ENCODE peak calls at places on chromosomes 3 and 15, in four cellular contexts. One of them, this sample, is unnamed.

GRCh38 chr3:125367403-125368230 is 7.5 kb downstream of the ZNF148 start:
- DNase-seq in OCI-LY7: no peak
- DNase-seq in endothelial cell: no peak
- DNase-seq in glutamatergic neuron: no peak
- DNase-seq in this sample: no peak

GRCh38 chr3:4350789-4351163 is 47.6 kb downstream of the SETMAR start:
- DNase-seq in OCI-LY7: peak; percentile 72
- DNase-seq in endothelial cell: peak; percentile 19
- DNase-seq in glutamatergic neuron: no peak
- DNase-seq in this sample: peak; percentile 19

GRCh38 chr3:114128231-114128630 is 50.6 kb downstream of the DRD3 start:
- DNase-seq in OCI-LY7: no peak
- DNase-seq in endothelial cell: no peak
- DNase-seq in glutamatergic neuron: no peak
- DNase-seq in this sample: no peak

GRCh38 chr3:52793702-52794611 is 639 bp upstream of the ITIH3 start:
- DNase-seq in OCI-LY7: no peak
- DNase-seq in endothelial cell: no peak
- DNase-seq in glutamatergic neuron: no peak
- DNase-seq in this sample: no peak

GRCh38 chr3:69993747-69994146 is 5.8 kb upstream of the SAMMSON start:
- DNase-seq in OCI-LY7: no peak
- DNase-seq in endothelial cell: no peak
- DNase-seq in glutamatergic neuron: no peak
- DNase-seq in this sample: no peak

GRCh38 chr15:93152264-93152884 is 63.4 kb upstream of the RGMA start:
- DNase-seq in OCI-LY7: no peak
- DNase-seq in endothelial cell: no peak
- DNase-seq in glutamatergic neuron: no peak
- DNase-seq in this sample: no peak

GRCh38 chr3:118817748-118818165 is 216.9 kb downstream of the IGSF11 start:
- DNase-seq in OCI-LY7: peak; percentile 67
- DNase-seq in endothelial cell: peak; percentile 47
- DNase-seq in glutamatergic neuron: peak; percentile 48
- DNase-seq in this sample: peak; percentile 38

GRCh38 chr15:55110446-55110845 is 86.3 kb downstream of the RSL24D1 start:
- DNase-seq in OCI-LY7: no peak
- DNase-seq in endothelial cell: no peak
- DNase-seq in glutamatergic neuron: no peak
- DNase-seq in this sample: no peak

GRCh38 chr3:192063570-192063969 is 602.6 kb downstream of the PYDC2 start:
- DNase-seq in OCI-LY7: peak; percentile 79
- DNase-seq in endothelial cell: no peak
- DNase-seq in glutamatergic neuron: no peak
- DNase-seq in this sample: peak; percentile 4

GRCh38 chr3:14508966-14509795 is 31.0 kb downstream of the GRIP2 start:
- DNase-seq in OCI-LY7: peak; percentile 69
- DNase-seq in endothelial cell: peak; percentile 85
- DNase-seq in glutamatergic neuron: peak; percentile 91
- DNase-seq in this sample: peak; percentile 89

GRCh38 chr15:29382862-29383261 is 113.2 kb upstream of the NSMCE3 start:
- DNase-seq in OCI-LY7: no peak
- DNase-seq in endothelial cell: no peak
- DNase-seq in glutamatergic neuron: no peak
- DNase-seq in this sample: no peak

GRCh38 chr15:99057697-99058420 is 47.0 kb upstream of the SYNM start:
- DNase-seq in OCI-LY7: no peak
- DNase-seq in endothelial cell: no peak
- DNase-seq in glutamatergic neuron: no peak
- DNase-seq in this sample: no peak

GRCh38 chr15:70632981-70633380 is 130.4 kb downstream of the UACA start:
- DNase-seq in OCI-LY7: no peak
- DNase-seq in endothelial cell: no peak
- DNase-seq in glutamatergic neuron: no peak
- DNase-seq in this sample: no peak

GRCh38 chr15:73270366-73271097 is 98.2 kb downstream of the HCN4 start:
- DNase-seq in OCI-LY7: no peak
- DNase-seq in endothelial cell: no peak
- DNase-seq in glutamatergic neuron: no peak
- DNase-seq in this sample: no peak

GRCh38 chr3:125591116-125591755 is 4.1 kb downstream of the OSBPL11 start:
- DNase-seq in OCI-LY7: peak; percentile 5
- DNase-seq in endothelial cell: no peak
- DNase-seq in glutamatergic neuron: no peak
- DNase-seq in this sample: no peak

GRCh38 chr3:45223889-45224730 is 2.0 kb downstream of the TMEM158 start:
- DNase-seq in OCI-LY7: no peak
- DNase-seq in endothelial cell: no peak
- DNase-seq in glutamatergic neuron: no peak
- DNase-seq in this sample: no peak

GRCh38 chr15:60526127-60526616 is 47.2 kb upstream of the ICE2 start:
- DNase-seq in OCI-LY7: no peak
- DNase-seq in endothelial cell: no peak
- DNase-seq in glutamatergic neuron: no peak
- DNase-seq in this sample: no peak

GRCh38 chr3:172859035-172859434 is 108.5 kb downstream of the ECT2 start:
- DNase-seq in OCI-LY7: no peak
- DNase-seq in endothelial cell: no peak
- DNase-seq in glutamatergic neuron: no peak
- DNase-seq in this sample: no peak

GRCh38 chr15:23642413-23643044 is 5.1 kb downstream of the MAGEL2 start:
- DNase-seq in OCI-LY7: peak; percentile 56
- DNase-seq in endothelial cell: peak; percentile 59
- DNase-seq in glutamatergic neuron: peak; percentile 77
- DNase-seq in this sample: peak; percentile 63

GRCh38 chr15:47484119-47484518 is 233.2 kb upstream of the SEMA6D start:
- DNase-seq in OCI-LY7: peak; percentile 12
- DNase-seq in endothelial cell: peak; percentile 22
- DNase-seq in glutamatergic neuron: no peak
- DNase-seq in this sample: no peak

GRCh38 chr3:48631516-48632448 is 3.5 kb downstream of the SLC26A6 start:
- DNase-seq in OCI-LY7: no peak
- DNase-seq in endothelial cell: no peak
- DNase-seq in glutamatergic neuron: no peak
- DNase-seq in this sample: no peak

GRCh38 chr15:69539316-69539715 is 86.7 kb downstream of the RPLP1 start:
- DNase-seq in OCI-LY7: no peak
- DNase-seq in endothelial cell: no peak
- DNase-seq in glutamatergic neuron: peak; percentile 30
- DNase-seq in this sample: no peak

GRCh38 chr15:69535101-69535638 is 82.6 kb downstream of the RPLP1 start:
- DNase-seq in OCI-LY7: no peak
- DNase-seq in endothelial cell: no peak
- DNase-seq in glutamatergic neuron: no peak
- DNase-seq in this sample: no peak

GRCh38 chr15:69538381-69538780 is 85.8 kb downstream of the RPLP1 start:
- DNase-seq in OCI-LY7: no peak
- DNase-seq in endothelial cell: no peak
- DNase-seq in glutamatergic neuron: peak; percentile 60
- DNase-seq in this sample: no peak

GRCh38 chr15:69537888-69538287 is 85.3 kb downstream of the RPLP1 start:
- DNase-seq in OCI-LY7: no peak
- DNase-seq in endothelial cell: no peak
- DNase-seq in glutamatergic neuron: no peak
- DNase-seq in this sample: no peak

DNA sequence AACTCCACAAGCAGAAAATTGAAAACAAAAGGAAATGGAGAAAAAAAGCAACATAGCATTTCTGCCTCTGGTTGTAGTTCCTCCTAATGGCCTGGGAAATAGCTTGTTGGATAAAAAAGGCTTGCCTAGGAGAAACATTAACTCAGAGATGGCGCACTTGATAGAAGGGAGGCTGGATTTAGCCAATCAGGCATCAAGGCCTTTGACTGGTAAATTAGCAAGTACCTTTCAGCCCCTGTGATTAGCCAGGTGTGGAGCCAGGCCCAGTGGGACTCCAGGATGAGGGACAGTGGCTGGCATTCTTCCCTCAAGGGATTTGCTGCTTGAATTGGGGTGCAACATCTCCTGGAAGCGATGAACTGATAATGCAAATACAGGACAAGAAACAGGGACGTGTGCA is 84.5 kb downstream of the RPLP1 start:
- DNase-seq in OCI-LY7: no peak
- DNase-seq in endothelial cell: no peak
- DNase-seq in glutamatergic neuron: no peak
- DNase-seq in this sample: no peak
- TF ChIP-seq CTCF in OCI-LY7: no peak
- TF ChIP-seq CTCF in endothelial cell: no peak
- TF ChIP-seq CTCF in glutamatergic neuron: no peak
- TF ChIP-seq CTCF in this sample: no peak

GRCh38 chr15:64858136-64858535 is 16.4 kb downstream of the PLEKHO2 start:
- DNase-seq in OCI-LY7: no peak
- DNase-seq in endothelial cell: no peak
- DNase-seq in glutamatergic neuron: no peak
- DNase-seq in this sample: no peak

GRCh38 chr15:64857421-64857820 is 15.7 kb downstream of the PLEKHO2 start:
- DNase-seq in OCI-LY7: no peak
- DNase-seq in endothelial cell: no peak
- DNase-seq in glutamatergic neuron: no peak
- DNase-seq in this sample: no peak

GRCh38 chr15:64855206-64856000 is 13.7 kb downstream of the PLEKHO2 start:
- DNase-seq in OCI-LY7: no peak
- DNase-seq in endothelial cell: no peak
- DNase-seq in glutamatergic neuron: no peak
- DNase-seq in this sample: no peak

GRCh38 chr15:64854526-64854925 is 12.8 kb downstream of the PLEKHO2 start:
- DNase-seq in OCI-LY7: no peak
- DNase-seq in endothelial cell: no peak
- DNase-seq in glutamatergic neuron: no peak
- DNase-seq in this sample: no peak

GRCh38 chr15:64856429-64857145 is 14.9 kb downstream of the PLEKHO2 start:
- DNase-seq in OCI-LY7: no peak
- DNase-seq in endothelial cell: no peak
- DNase-seq in glutamatergic neuron: no peak
- DNase-seq in this sample: peak; percentile 44
- TF ChIP-seq CTCF in OCI-LY7: no peak
- TF ChIP-seq CTCF in endothelial cell: no peak
- TF ChIP-seq CTCF in glutamatergic neuron: no peak
- TF ChIP-seq CTCF in this sample: no peak

GRCh38 chr3:43009547-43009946 is 30.4 kb downstream of the GASK1A start:
- DNase-seq in OCI-LY7: no peak
- DNase-seq in endothelial cell: no peak
- DNase-seq in glutamatergic neuron: no peak
- DNase-seq in this sample: no peak
- TF ChIP-seq CTCF in OCI-LY7: no peak
- TF ChIP-seq CTCF in endothelial cell: no peak
- TF ChIP-seq CTCF in glutamatergic neuron: no peak
- TF ChIP-seq CTCF in this sample: no peak

DNA sequence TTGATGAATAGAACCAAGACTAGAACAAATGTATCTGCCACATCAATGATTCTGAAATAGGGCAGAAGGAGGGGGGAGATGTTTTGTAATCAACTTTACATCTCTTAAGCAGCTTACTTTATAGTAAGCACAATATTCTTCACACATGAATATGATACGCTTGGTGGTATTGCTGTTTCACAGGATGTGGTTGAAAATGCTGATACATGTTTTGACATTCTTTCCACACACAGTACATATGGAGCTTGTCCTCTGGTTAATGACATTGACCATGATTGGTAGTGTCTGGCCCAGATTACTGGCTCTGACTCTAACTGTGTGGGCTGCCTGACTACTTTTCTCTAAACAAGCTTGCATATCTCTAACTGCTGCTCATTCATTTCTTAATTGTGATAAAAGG is 168.9 kb downstream of the KLHL25 start:
- DNase-seq in OCI-LY7: no peak
- DNase-seq in endothelial cell: no peak
- DNase-seq in glutamatergic neuron: no peak
- DNase-seq in this sample: no peak
- TF ChIP-seq CTCF in OCI-LY7: no peak
- TF ChIP-seq CTCF in endothelial cell: no peak
- TF ChIP-seq CTCF in glutamatergic neuron: no peak
- TF ChIP-seq CTCF in this sample: no peak

GRCh38 chr3:36833160-36833814 is 68.9 kb upstream of the DCLK3 start:
- DNase-seq in OCI-LY7: no peak
- DNase-seq in endothelial cell: no peak
- DNase-seq in glutamatergic neuron: no peak
- DNase-seq in this sample: no peak
- TF ChIP-seq CTCF in OCI-LY7: no peak
- TF ChIP-seq CTCF in endothelial cell: no peak
- TF ChIP-seq CTCF in glutamatergic neuron: no peak
- TF ChIP-seq CTCF in this sample: no peak

DNA sequence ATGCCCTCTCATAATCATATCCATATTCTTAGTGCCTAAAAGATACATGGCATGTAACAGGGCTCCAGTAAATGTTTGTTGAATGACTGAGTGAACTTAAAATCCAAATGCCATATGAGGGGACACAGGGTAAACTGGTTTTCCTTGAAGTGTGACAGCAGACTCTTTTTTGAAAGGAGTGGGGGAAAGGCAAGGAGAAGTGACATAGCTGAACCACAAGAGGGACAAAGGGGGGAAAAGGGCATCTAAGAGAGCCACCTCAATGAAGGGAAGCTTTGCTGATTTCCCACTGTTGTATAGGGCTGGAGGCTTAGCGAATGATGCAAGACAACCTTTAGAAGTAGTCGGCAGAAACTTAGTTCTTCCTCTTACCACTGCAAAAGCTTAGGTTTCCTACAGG is 9.1 kb downstream of the TRIM42 start:
- DNase-seq in OCI-LY7: no peak
- DNase-seq in endothelial cell: no peak
- DNase-seq in glutamatergic neuron: no peak
- DNase-seq in this sample: no peak
- TF ChIP-seq CTCF in OCI-LY7: no peak
- TF ChIP-seq CTCF in endothelial cell: no peak
- TF ChIP-seq CTCF in glutamatergic neuron: no peak
- TF ChIP-seq CTCF in this sample: no peak

GRCh38 chr15:33742286-33742685 is 226.0 kb upstream of the CHRM5 start:
- DNase-seq in OCI-LY7: no peak
- DNase-seq in endothelial cell: no peak
- DNase-seq in glutamatergic neuron: no peak
- DNase-seq in this sample: no peak
- TF ChIP-seq CTCF in OCI-LY7: no peak
- TF ChIP-seq CTCF in endothelial cell: no peak
- TF ChIP-seq CTCF in glutamatergic neuron: no peak
- TF ChIP-seq CTCF in this sample: no peak

DNA sequence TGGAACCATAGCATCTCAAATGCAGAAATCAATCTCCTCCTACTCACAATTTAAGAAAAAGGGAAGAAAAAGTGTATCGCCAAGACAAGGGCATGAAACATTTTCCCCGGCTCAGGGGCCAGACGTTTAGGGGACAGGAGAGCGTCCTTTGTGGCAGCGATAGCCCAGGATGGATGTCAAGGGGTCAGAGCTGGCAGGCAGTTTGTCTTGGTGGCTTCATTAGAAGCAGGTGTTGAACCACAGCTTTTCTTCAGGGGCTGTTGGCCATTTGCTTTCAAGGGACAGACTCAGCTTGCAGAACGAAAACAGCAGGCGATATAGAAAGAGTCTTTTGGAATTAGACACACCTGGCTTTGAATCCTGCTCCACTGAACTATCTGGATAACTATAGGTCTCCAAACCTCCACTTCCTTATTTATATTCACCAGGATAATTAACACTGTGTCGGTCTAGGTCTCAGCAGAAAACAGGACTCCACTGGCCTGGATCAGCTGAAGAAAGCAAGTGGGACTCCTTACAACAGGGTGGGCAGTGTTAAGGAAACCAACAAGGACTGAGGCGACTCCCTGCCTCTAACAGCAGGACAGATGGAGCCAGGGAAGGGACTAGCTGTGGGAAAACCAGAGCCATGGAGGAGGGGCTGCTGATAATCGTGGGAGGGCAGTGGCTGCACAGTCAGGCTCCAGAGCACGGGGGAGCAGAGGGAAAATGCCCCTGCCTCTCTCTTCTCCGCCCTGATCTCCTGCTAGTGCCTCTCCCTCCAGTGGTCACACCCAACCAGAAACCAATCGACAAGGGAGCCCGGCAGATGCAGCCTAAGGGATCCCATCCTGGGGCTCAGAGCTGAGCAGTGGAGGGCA is 123.6 kb downstream of the LIPC start:
- DNase-seq in OCI-LY7: no peak
- DNase-seq in endothelial cell: no peak
- DNase-seq in glutamatergic neuron: peak; percentile 64
- DNase-seq in this sample: no peak
- TF ChIP-seq CTCF in OCI-LY7: no peak
- TF ChIP-seq CTCF in endothelial cell: no peak
- TF ChIP-seq CTCF in glutamatergic neuron: no peak
- TF ChIP-seq CTCF in this sample: no peak